ENCODE peak calls at places on chromosome 2, in ten cellular contexts. Z, Q, U, S, F, X, Y, G, P and O are unnamed samples.

GRCh38 chr2:219254590-219255219 is 987 bp upstream of the TUBA4A start:
- DNase-seq in Z (no peak), Q (peak), U (no peak), S (peak), F (peak), X (no peak), Y (no peak), G (no peak), P (no peak), O (no peak)

GRCh38 chr2:231786177-231786916 is at the start of gene COPS7B:
- DNase-seq in Z (peak), Q (peak), U (peak), S (peak), F (peak), X (peak), Y (peak), G (peak), P (peak), O (peak)

GRCh38 chr2:239760596-239760995 is 264.5 kb downstream of the NDUFA10 start:
- DNase-seq in Z (peak), Q (no peak), U (no peak), S (no peak), F (no peak), X (no peak), Y (peak), G (no peak), P (no peak), O (no peak)

GRCh38 chr2:31258351-31258750 is 24.4 kb downstream of the EHD3 start:
- DNase-seq in Z (no peak), Q (no peak), U (no peak), S (no peak), F (no peak), X (no peak), Y (peak), G (no peak), P (no peak), O (no peak)

GRCh38 chr2:181371782-181372292 is 85.3 kb upstream of the ITGA4 start:
- DNase-seq in Z (no peak), Q (peak), U (peak), S (no peak), F (no peak), X (no peak), Y (no peak), G (no peak), P (no peak), O (peak)

GRCh38 chr2:64359176-64359891 is 94.6 kb upstream of the LGALSL start:
- DNase-seq in Z (no peak), Q (no peak), U (no peak), S (no peak), F (no peak), X (no peak), Y (no peak), G (no peak), P (no peak), O (no peak)

GRCh38 chr2:196970089-196970488 is 43.6 kb upstream of the PGAP1 start:
- DNase-seq in Z (no peak), Q (no peak), U (no peak), S (no peak), F (no peak), X (no peak), Y (no peak), G (no peak), P (no peak), O (no peak)

GRCh38 chr2:210606001-210606400 is 49.6 kb downstream of the CPS1 start:
- DNase-seq in Z (no peak), Q (no peak), U (no peak), S (no peak), F (no peak), X (no peak), Y (no peak), G (no peak), P (no peak), O (no peak)

GRCh38 chr2:201798252-201798918 is 8.0 kb upstream of the CDK15 start:
- DNase-seq in Z (no peak), Q (peak), U (peak), S (no peak), F (no peak), X (no peak), Y (no peak), G (no peak), P (no peak), O (no peak)

GRCh38 chr2:55827855-55828254 is 95.7 kb downstream of the EFEMP1 start:
- DNase-seq in Z (no peak), Q (no peak), U (no peak), S (no peak), F (no peak), X (no peak), Y (no peak), G (no peak), P (no peak), O (no peak)

GRCh38 chr2:209834767-209835166 is 63.1 kb downstream of the UNC80 start:
- DNase-seq in Z (no peak), Q (no peak), U (no peak), S (no peak), F (no peak), X (no peak), Y (no peak), G (no peak), P (no peak), O (peak)

GRCh38 chr2:84889332-84889731 is 8.4 kb upstream of the TRABD2A start:
- DNase-seq in Z (no peak), Q (no peak), U (no peak), S (no peak), F (no peak), X (peak), Y (no peak), G (no peak), P (no peak), O (no peak)

GRCh38 chr2:59584958-59585357 is 968.5 kb downstream of the BCL11A start:
- DNase-seq in Z (no peak), Q (no peak), U (no peak), S (no peak), F (no peak), X (no peak), Y (no peak), G (peak), P (peak), O (peak)

GRCh38 chr2:120935339-120936313 is 200.0 kb downstream of the GLI2 start:
- DNase-seq in Z (no peak), Q (peak), U (no peak), S (no peak), F (no peak), X (peak), Y (no peak), G (no peak), P (peak), O (peak)

GRCh38 chr2:219335373-219335786 is 2.8 kb upstream of the RESP18 start:
- DNase-seq in Z (no peak), Q (no peak), U (no peak), S (no peak), F (no peak), X (no peak), Y (no peak), G (no peak), P (peak), O (no peak)

GRCh38 chr2:233411162-233411561 is 56.9 kb downstream of the DGKD start:
- DNase-seq in Z (no peak), Q (no peak), U (no peak), S (no peak), F (no peak), X (no peak), Y (no peak), G (no peak), P (no peak), O (no peak)

GRCh38 chr2:237876951-237877491 is 17.6 kb downstream of the RAMP1 start:
- DNase-seq in Z (no peak), Q (no peak), U (no peak), S (no peak), F (no peak), X (no peak), Y (peak), G (no peak), P (no peak), O (peak)

GRCh38 chr2:16012626-16013501 is 72.5 kb downstream of the MYCN start:
- DNase-seq in Z (no peak), Q (no peak), U (no peak), S (no peak), F (no peak), X (peak), Y (no peak), G (no peak), P (peak), O (peak)

GRCh38 chr2:233819884-233820765 is 34.2 kb downstream of the HJURP start:
- DNase-seq in Z (peak), Q (no peak), U (no peak), S (no peak), F (no peak), X (no peak), Y (peak), G (no peak), P (no peak), O (peak)

GRCh38 chr2:38274286-38275276 is 102.5 kb downstream of the ATL2 start:
- DNase-seq in Z (no peak), Q (peak), U (peak), S (peak), F (peak), X (no peak), Y (no peak), G (peak), P (peak), O (no peak)

GRCh38 chr2:23092831-23093230 is 292.1 kb upstream of the KLHL29 start:
- DNase-seq in Z (no peak), Q (no peak), U (no peak), S (no peak), F (no peak), X (no peak), Y (no peak), G (no peak), P (peak), O (no peak)

GRCh38 chr2:182887093-182887492 is 20.7 kb upstream of the FRZB start:
- DNase-seq in Z (no peak), Q (no peak), U (no peak), S (no peak), F (no peak), X (no peak), Y (no peak), G (no peak), P (no peak), O (no peak)

GRCh38 chr2:19731040-19731439 is 170.7 kb downstream of the TTC32 start:
- DNase-seq in Z (no peak), Q (no peak), U (no peak), S (no peak), F (no peak), X (no peak), Y (no peak), G (no peak), P (no peak), O (no peak)

GRCh38 chr2:222747526-222748160 is 76.2 kb downstream of the MOGAT1 start:
- DNase-seq in Z (no peak), Q (no peak), U (no peak), S (no peak), F (peak), X (no peak), Y (no peak), G (no peak), P (peak), O (no peak)

GRCh38 chr2:131010566-131010965 is 82.7 kb downstream of the FAM168B start:
- DNase-seq in Z (no peak), Q (no peak), U (no peak), S (peak), F (no peak), X (no peak), Y (no peak), G (no peak), P (no peak), O (no peak)

GRCh38 chr2:134181219-134181618 is 72.7 kb upstream of the MGAT5 start:
- DNase-seq in Z (no peak), Q (no peak), U (no peak), S (peak), F (peak), X (peak), Y (no peak), G (peak), P (no peak), O (no peak)

GRCh38 chr2:190353537-190353899 is 10.1 kb downstream of the INPP1 start:
- DNase-seq in Z (no peak), Q (no peak), U (no peak), S (no peak), F (no peak), X (no peak), Y (no peak), G (no peak), P (no peak), O (no peak)

GRCh38 chr2:171522804-171523338 is 597 bp downstream of the CYBRD1 start:
- DNase-seq in Z (peak), Q (no peak), U (no peak), S (no peak), F (peak), X (peak), Y (peak), G (no peak), P (peak), O (peak)

GRCh38 chr2:53130441-53130943 is 637.1 kb upstream of the CHAC2 start:
- DNase-seq in Z (no peak), Q (peak), U (peak), S (no peak), F (peak), X (no peak), Y (no peak), G (no peak), P (no peak), O (no peak)

GRCh38 chr2:209391776-209392401 is 32.0 kb upstream of the MAP2 start:
- DNase-seq in Z (no peak), Q (peak), U (peak), S (no peak), F (no peak), X (no peak), Y (no peak), G (no peak), P (no peak), O (no peak)

GRCh38 chr2:169095631-169096105 is 26.3 kb downstream of the DHRS9 start:
- DNase-seq in Z (no peak), Q (peak), U (peak), S (no peak), F (no peak), X (no peak), Y (no peak), G (no peak), P (no peak), O (peak)

GRCh38 chr2:23384551-23385349 is at the start of gene KLHL29:
- DNase-seq in Z (peak), Q (peak), U (no peak), S (peak), F (peak), X (peak), Y (peak), G (peak), P (peak), O (peak)

GRCh38 chr2:108927936-108928659 is 60.9 kb downstream of the EDAR start:
- DNase-seq in Z (no peak), Q (peak), U (peak), S (peak), F (peak), X (peak), Y (peak), G (peak), P (peak), O (peak)

GRCh38 chr2:134917219-134917957 is 1.2 kb upstream of the CCNT2 start:
- DNase-seq in Z (peak), Q (no peak), U (no peak), S (no peak), F (peak), X (peak), Y (no peak), G (no peak), P (peak), O (no peak)

GRCh38 chr2:142069489-142069888 is 61.3 kb downstream of the LRP1B start:
- DNase-seq in Z (no peak), Q (no peak), U (no peak), S (no peak), F (no peak), X (no peak), Y (no peak), G (no peak), P (no peak), O (no peak)

GRCh38 chr2:85913854-85914524 is 25.2 kb upstream of the ST3GAL5 start:
- DNase-seq in Z (no peak), Q (peak), U (no peak), S (no peak), F (no peak), X (no peak), Y (no peak), G (no peak), P (no peak), O (peak)

GRCh38 chr2:9639000-9639602 is 8.3 kb upstream of the YWHAQ start:
- DNase-seq in Z (no peak), Q (no peak), U (no peak), S (no peak), F (no peak), X (no peak), Y (no peak), G (no peak), P (no peak), O (no peak)

GRCh38 chr2:202774104-202774503 is 97.5 kb downstream of the ICA1L start:
- DNase-seq in Z (no peak), Q (no peak), U (no peak), S (no peak), F (no peak), X (no peak), Y (no peak), G (no peak), P (no peak), O (no peak)